ENCODE peak calls at places on chromosomes 12 and 14, in five cellular contexts. P is SK-N-SH, A is hepatocyte, M is GM23248, I is OCI-LY7. U is an unnamed sample.

GRCh38 chr14:54549862-54550261 is 17.1 kb upstream of the SAMD4A start:
- DNase-seq in M (peak; percentile 29), P (no peak), A (peak; percentile 24), I (no peak), U (peak; percentile 45)

GRCh38 chr14:29028973-29029582 is 262.5 kb downstream of the FOXG1 start:
- DNase-seq in I (no peak), M (no peak), P (no peak), A (peak; percentile 73), U (peak; percentile 59)

GRCh38 chr12:75900781-75901254 is 130.8 kb downstream of the PHLDA1 start:
- DNase-seq in A (no peak), M (no peak), I (no peak), P (no peak), U (no peak)

GRCh38 chr12:117768860-117769259 is 199.9 kb downstream of the KSR2 start:
- DNase-seq in M (no peak), A (no peak), P (no peak), I (no peak), U (no peak)

GRCh38 chr12:13085968-13086686 is 17.3 kb downstream of the GSG1 start:
- DNase-seq in I (no peak), P (no peak), A (no peak), M (peak; percentile 44), U (no peak)

GRCh38 chr12:57467915-57468314 is 8.3 kb downstream of the GLI1 start:
- DNase-seq in A (no peak), I (no peak), P (no peak), M (no peak), U (no peak)

GRCh38 chr14:100472094-100472455 is 115.1 kb downstream of the BEGAIN start:
- DNase-seq in M (no peak), I (peak; percentile 21), A (no peak), P (no peak), U (no peak)

GRCh38 chr12:131950182-131950913 is 606 bp downstream of the EP400 start:
- DNase-seq in A (peak; percentile 60), P (peak; percentile 79), I (peak; percentile 48), M (peak; percentile 61), U (no peak)

GRCh38 chr12:114812858-114813761 is 129.1 kb upstream of the TBX3 start:
- DNase-seq in M (no peak), A (peak; percentile 63), I (no peak), P (no peak), U (peak; percentile 92)

GRCh38 chr14:97456958-97457357 is 659.8 kb downstream of the VRK1 start:
- DNase-seq in A (peak; percentile 45), M (no peak), P (no peak), I (no peak), U (peak; percentile 16)

GRCh38 chr12:16307843-16308475 is 30.5 kb upstream of the SLC15A5 start:
- DNase-seq in M (no peak), I (no peak), P (no peak), A (no peak), U (no peak)

GRCh38 chr12:53474077-53474476 is 22.2 kb downstream of the PCBP2 start:
- DNase-seq in A (no peak), I (no peak), M (no peak), P (no peak), U (no peak)

GRCh38 chr12:53486730-53487487 is 12.3 kb downstream of the MAP3K12 start:
- DNase-seq in P (no peak), I (no peak), M (no peak), A (no peak), U (no peak)

GRCh38 chr14:48125654-48126053 is 450.2 kb upstream of the MDGA2 start:
- DNase-seq in M (no peak), A (peak; percentile 7), P (no peak), I (no peak), U (no peak)

GRCh38 chr12:88371416-88372183 is 208.7 kb downstream of the KITLG start:
- DNase-seq in A (no peak), M (peak; percentile 89), I (no peak), P (no peak), U (peak; percentile 9)

GRCh38 chr12:57118711-57119271 is 7.6 kb upstream of the STAT6 start:
- DNase-seq in I (peak; percentile 38), M (peak; percentile 64), P (no peak), A (no peak), U (peak; percentile 87)

DNA sequence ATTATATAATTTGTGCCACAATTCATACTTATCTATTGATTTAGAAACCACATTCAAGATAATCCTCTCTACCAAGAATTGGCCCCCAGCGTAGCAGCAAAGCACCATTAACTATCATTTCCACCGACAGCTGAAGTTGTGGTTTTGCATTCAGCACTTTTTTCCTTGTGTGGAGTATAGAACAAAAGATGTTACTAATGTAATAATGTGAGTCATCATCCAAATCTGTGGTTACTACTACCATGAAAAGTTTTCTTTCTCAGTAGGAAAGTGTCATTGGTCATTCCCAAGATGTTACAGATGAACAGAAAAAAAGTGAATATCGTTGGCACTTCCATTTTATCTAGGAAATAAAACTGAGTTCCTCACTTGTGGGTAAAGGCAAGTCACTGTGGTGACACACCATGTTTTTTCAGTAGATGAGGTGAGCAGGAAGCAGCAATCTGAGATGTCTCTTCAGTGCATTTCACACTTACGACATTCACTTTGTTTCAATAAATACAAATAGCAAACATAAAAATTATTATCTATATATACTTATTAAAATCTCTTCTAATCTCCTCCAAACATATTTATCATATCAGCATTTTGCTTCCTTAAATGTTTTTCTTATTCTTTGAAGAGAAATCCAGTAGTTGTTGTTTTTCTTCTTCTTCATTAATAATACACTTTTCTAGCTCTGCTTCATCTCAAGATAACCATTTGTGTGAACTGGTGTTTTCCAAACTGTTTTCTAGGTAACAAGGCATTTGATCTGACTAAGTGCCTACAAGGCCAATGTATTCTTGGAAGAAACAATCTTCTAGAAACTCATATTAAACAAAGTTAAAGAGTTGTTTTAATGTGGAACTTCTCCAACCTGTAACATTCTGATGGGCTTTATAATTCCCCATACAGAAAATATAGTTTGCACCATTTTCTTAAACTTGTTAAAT is 30.5 kb upstream of the IFNG start:
- DNase-seq in I (no peak), M (peak; percentile 70), A (no peak), P (no peak), U (peak; percentile 39)
- TF ChIP-seq EZH2phosphoT487 in I (no peak), M (no peak), A (no peak), P (no peak), U (no peak)

GRCh38 chr12:48247181-48247966 is 44.3 kb upstream of the OR10AD1 start:
- DNase-seq in P (no peak), M (peak; percentile 9), A (no peak), I (no peak), U (no peak)
- TF ChIP-seq EZH2phosphoT487 in P (no peak), M (no peak), A (no peak), I (no peak), U (no peak)

DNA sequence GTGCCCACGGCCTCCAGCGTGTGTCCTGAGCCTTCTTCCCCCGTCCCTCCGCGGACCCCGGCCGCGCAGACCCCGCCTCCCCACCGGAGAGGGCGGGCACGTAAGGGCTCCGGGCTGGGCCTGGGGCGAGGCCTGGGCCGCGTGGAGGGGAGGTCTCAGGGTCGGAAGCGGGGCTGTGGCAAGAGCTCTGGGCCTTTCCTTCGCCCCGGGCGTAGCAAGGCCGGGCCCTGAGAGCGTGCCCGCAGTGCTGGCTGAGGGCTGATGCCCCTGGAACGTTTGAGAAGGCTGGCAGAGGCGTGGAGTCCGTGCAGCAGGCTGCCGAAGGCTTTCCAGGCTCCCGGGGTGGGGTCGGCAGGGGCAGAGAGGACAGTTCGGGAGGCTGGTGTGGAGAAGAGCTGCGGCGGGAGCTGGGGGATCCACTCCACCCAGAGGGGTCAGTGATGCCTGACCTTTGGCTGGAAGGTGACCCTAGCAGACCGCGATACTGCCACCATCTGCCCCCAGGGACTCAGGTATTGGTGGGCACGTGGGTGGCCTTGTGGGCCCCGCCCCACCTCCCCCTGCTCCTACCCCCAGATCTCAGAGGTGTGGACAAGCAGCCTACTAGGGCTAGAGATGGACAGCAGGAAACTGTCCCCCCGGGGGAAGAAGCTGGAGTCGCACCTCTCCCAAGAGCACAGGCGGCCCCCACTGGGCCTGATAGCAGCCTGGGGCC is 545 bp downstream of the TEX22 start:
- DNase-seq in M (peak; percentile 51), A (peak; percentile 48), I (peak; percentile 67), P (peak; percentile 90), U (peak; percentile 43)
- TF ChIP-seq EZH2phosphoT487 in M (no peak), A (no peak), I (no peak), P (no peak), U (no peak)

GRCh38 chr12:93594766-93595165 is 22.3 kb downstream of the SOCS2 start:
- DNase-seq in A (no peak), M (no peak), P (no peak), I (no peak), U (no peak)
- TF ChIP-seq EZH2phosphoT487 in A (no peak), M (no peak), P (no peak), I (no peak), U (no peak)

GRCh38 chr14:104989236-104989950 is 3.8 kb downstream of the CLBA1 start:
- DNase-seq in P (no peak), A (no peak), M (no peak), I (no peak), U (no peak)
- TF ChIP-seq EZH2phosphoT487 in P (no peak), A (no peak), M (no peak), I (no peak), U (no peak)

GRCh38 chr14:60153996-60154395 is 11.2 kb downstream of the DHRS7 start:
- DNase-seq in A (no peak), I (no peak), P (no peak), M (no peak), U (no peak)

DNA sequence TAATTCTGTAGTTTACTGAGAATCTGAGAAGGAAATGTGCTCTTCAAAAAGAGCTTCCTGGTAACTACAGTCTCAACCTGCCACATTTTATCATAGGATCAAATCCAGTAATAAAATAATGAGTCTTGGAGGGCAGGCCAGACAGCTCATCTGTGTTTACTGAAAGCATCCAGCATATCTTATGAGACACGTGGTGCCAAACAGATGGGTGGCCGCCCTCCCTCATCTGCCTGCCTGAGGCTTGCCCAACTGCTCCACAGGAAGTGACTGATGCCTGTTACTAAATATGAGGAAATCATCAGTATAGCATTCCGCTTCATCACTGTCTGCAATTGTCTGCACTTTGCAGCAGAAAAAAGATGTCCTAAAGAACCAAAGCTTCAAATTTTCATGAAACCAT is 13.5 kb downstream of the DHRS7 start:
- DNase-seq in I (peak; percentile 78), P (peak; percentile 76), M (peak; percentile 97), A (peak; percentile 50), U (peak; percentile 100)
- TF ChIP-seq EZH2phosphoT487 in I (no peak), P (no peak), M (no peak), A (no peak), U (peak; percentile 45)

GRCh38 chr12:106246891-106247730 is 709 bp downstream of the CKAP4 start:
- DNase-seq in I (peak; percentile 58), P (peak; percentile 81), A (peak; percentile 79), M (peak; percentile 89), U (peak; percentile 57)

GRCh38 chr12:106243620-106244019 is 4.2 kb downstream of the CKAP4 start:
- DNase-seq in P (no peak), A (no peak), I (no peak), M (no peak), U (no peak)

GRCh38 chr12:106247731-106248176 is at the start of gene CKAP4:
- DNase-seq in P (peak; percentile 95), I (peak; percentile 74), A (peak; percentile 94), M (peak; percentile 93), U (peak; percentile 82)

GRCh38 chr12:106248177-106248848 is 493 bp upstream of the CKAP4 start:
- DNase-seq in A (peak; percentile 79), M (peak; percentile 89), P (no peak), I (peak; percentile 49), U (peak; percentile 58)

GRCh38 chr12:106245767-106246166 is 2.1 kb downstream of the CKAP4 start:
- DNase-seq in P (no peak), I (no peak), M (peak; percentile 86), A (peak; percentile 55), U (peak; percentile 78)
- TF ChIP-seq EZH2phosphoT487 in P (no peak), I (no peak), M (no peak), A (no peak), U (no peak)

U was measured in PC-3.